ENCODE peak calls at places on chromosomes 1 and 21, in four cellular contexts. C is left ventricle myocardium inferior, M is bronchial epithelial cell, T is A549. R is an unnamed sample.

GRCh38 chr1:189987509-189987908 is 490.2 kb downstream of the BRINP3 start:
- DNase-seq in M (no peak), C (no peak), T (no peak), R (no peak)

GRCh38 chr1:77467741-77468140 is 185.9 kb downstream of the AK5 start:
- DNase-seq in T (no peak), C (no peak), M (peak; percentile 5), R (peak; percentile 19)

GRCh38 chr1:24786191-24786590 is 40.9 kb downstream of the CLIC4 start:
- DNase-seq in C (no peak), M (peak; percentile 64), T (no peak), R (peak; percentile 63)

GRCh38 chr21:44800103-44800502 is 1.5 kb downstream of the UBE2G2 start:
- DNase-seq in C (no peak), T (no peak), M (peak; percentile 50), R (peak; percentile 74)

GRCh38 chr1:109089242-109090015 is 1.1 kb upstream of the TMEM167B start:
- DNase-seq in M (peak; percentile 69), C (peak; percentile 58), T (peak; percentile 70), R (peak; percentile 74)

GRCh38 chr1:6948861-6949260 is 163.6 kb downstream of the CAMTA1 start:
- DNase-seq in C (no peak), T (no peak), M (peak; percentile 54), R (peak; percentile 30)

GRCh38 chr21:42381347-42381984 is 14.4 kb downstream of the TMPRSS3 start:
- DNase-seq in C (no peak), M (peak; percentile 63), T (peak; percentile 26), R (peak; percentile 67)

GRCh38 chr1:27669876-27670275 is 2.1 kb downstream of the IFI6 start:
- DNase-seq in M (no peak), T (no peak), C (no peak), R (no peak)

GRCh38 chr21:39575778-39576177 is 37.0 kb upstream of the B3GALT5 start:
- DNase-seq in C (no peak), T (no peak), M (peak; percentile 60), R (peak; percentile 20)

GRCh38 chr1:54081306-54082270 is 28.2 kb downstream of the TCEANC2 start:
- DNase-seq in C (peak; percentile 36), M (peak; percentile 92), T (peak; percentile 50), R (peak; percentile 95)

GRCh38 chr1:98523256-98523655 is 138.3 kb upstream of the SNX7 start:
- DNase-seq in M (peak; percentile 1), C (no peak), T (no peak), R (no peak)

GRCh38 chr1:102434421-102434820 is 437.7 kb upstream of the OLFM3 start:
- DNase-seq in M (no peak), T (no peak), C (no peak), R (peak; percentile 5)

GRCh38 chr1:96772972-96773371 is 51.4 kb downstream of the PTBP2 start:
- DNase-seq in M (no peak), T (no peak), C (no peak), R (no peak)

GRCh38 chr1:202805886-202806511 is 2.2 kb downstream of the KDM5B start:
- DNase-seq in T (no peak), C (no peak), M (peak; percentile 41), R (peak; percentile 41)

GRCh38 chr1:92762355-92762754 is 22.6 kb downstream of the EVI5 start:
- DNase-seq in M (no peak), T (no peak), C (no peak), R (no peak)

GRCh38 chr1:95126366-95126765 is 9.2 kb downstream of the TLCD4 start:
- DNase-seq in C (no peak), T (no peak), M (no peak), R (no peak)

GRCh38 chr1:228258486-228258885 is 50.6 kb downstream of the OBSCN start:
- DNase-seq in C (no peak), M (no peak), T (no peak), R (no peak)

GRCh38 chr1:228259951-228260350 is 52.1 kb downstream of the OBSCN start:
- DNase-seq in M (no peak), T (no peak), C (no peak), R (peak; percentile 9)

GRCh38 chr1:228261706-228262105 is 53.9 kb downstream of the OBSCN start:
- DNase-seq in C (no peak), T (no peak), M (no peak), R (no peak)

GRCh38 chr1:228256626-228257375 is 49.0 kb downstream of the OBSCN start:
- DNase-seq in T (no peak), M (no peak), C (no peak), R (no peak)

DNA sequence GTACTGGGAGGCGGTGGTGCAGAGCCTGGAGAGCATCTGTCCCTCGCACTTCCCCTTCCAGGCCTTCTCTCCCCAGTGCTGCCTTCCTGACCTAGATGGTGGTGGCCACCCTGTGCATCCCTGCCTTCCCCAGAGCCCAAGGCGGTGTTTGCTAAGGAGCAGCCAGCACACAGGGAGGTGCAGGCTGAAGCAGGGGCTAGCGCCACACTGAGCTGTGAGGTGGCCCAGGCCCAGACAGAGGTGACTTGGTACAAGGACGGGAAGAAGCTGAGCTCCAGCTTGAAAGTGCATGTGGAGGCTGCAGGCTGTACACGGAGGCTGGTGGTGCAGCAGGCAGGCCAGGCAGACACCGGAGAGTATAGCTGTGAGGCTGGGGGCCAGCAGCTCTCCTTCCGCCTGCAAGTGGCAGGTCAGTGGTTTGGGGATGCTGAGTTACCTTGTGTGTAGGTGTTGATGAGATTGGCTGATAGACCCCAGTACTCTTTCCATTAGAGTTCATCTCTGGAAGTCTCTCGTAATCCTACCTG is 51.6 kb downstream of the OBSCN start:
- DNase-seq in C (no peak), T (no peak), M (no peak), R (no peak)
- TF ChIP-seq CTCF in C (no peak), T (no peak), M (no peak), R (no peak)

GRCh38 chr1:234994411-234995295 is 134.0 kb downstream of the TOMM20 start:
- DNase-seq in C (no peak), T (no peak), M (no peak), R (no peak)

GRCh38 chr1:234998174-234998741 is 130.4 kb downstream of the TOMM20 start:
- DNase-seq in C (peak; percentile 70), M (peak; percentile 100), T (peak; percentile 40), R (peak; percentile 98)

GRCh38 chr1:234996245-234996757 is 132.3 kb downstream of the TOMM20 start:
- DNase-seq in T (no peak), C (no peak), M (no peak), R (no peak)

GRCh38 chr1:234999513-234999940 is 129.1 kb downstream of the TOMM20 start:
- DNase-seq in C (no peak), T (no peak), M (no peak), R (no peak)

DNA sequence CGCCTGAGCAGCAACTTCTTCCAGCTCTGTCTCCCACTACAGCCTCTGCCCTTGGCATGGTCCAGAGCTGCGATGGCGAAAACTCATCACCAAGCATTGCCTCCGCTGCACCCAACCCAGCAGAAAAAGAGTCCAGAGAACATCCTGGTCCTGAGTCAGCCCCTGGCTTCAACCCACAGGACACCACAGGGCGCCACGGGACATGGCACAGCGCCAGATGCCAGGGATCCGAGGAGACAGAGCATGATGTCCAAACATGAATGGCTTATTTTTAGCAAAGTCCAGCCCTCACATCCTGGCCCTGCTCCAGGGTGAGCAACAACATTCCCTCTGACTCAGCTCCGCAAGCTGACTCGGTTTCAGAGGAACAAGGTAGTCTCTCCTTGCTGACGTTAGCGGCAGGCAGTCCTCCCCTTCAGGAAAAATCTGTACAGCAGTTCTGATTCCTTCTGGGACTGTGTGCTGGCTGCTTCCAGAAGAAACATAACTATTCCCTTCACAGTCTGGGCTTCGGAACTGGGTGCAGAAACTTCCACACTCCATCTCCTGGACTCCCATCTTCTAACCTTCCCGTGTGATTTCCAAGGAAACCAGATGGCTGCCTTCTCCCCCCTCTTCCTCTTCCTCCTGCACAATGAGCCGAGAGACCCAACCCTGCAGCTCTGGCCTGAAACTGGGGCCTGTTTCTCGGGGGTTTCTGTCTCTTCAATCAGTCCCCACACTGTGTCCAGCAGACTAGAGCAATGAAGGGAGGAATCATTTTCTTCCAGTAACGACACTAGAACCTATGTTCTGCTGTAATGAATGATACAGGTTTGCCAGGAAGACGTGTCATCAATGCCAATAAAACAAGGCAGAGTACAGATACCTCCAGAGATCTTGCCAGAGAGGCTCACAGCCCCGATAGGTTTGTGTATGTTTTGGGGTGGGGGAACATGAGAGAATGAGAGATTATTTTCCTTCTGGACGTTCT is 131.2 kb downstream of the TOMM20 start:
- DNase-seq in T (peak; percentile 98), M (peak; percentile 100), C (peak; percentile 98), R (peak; percentile 100)
- H3K4me3 ChIP-seq in T (no peak overlapping the region), M (no peak overlapping the region), C (peak overlapping the region; percentile 52), R (no peak overlapping the region)

DNA sequence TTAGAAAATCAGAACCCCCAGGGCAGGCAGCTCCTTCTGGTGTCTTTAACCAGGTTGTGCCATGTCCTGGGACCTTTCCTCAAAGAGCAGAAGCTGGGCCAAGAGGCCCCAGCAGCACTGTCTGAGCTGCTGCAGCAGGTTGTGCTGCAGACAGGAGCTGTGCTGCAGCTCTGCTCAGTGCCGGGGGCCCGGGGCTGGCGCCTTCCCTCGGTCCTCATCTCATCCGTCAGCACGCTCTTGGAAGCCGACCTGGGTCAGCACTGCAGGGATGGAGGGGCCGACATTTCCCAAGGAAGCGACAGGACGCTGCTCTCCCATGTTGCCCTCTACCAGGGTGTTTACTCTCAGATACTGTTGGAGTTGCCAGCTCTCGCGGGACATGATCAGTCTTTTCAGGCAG is 11.7 kb downstream of the URB2 start:
- DNase-seq in T (no peak), C (no peak), M (no peak), R (no peak)
- TF ChIP-seq CTCF in T (no peak), C (no peak), M (no peak), R (no peak)

DNA sequence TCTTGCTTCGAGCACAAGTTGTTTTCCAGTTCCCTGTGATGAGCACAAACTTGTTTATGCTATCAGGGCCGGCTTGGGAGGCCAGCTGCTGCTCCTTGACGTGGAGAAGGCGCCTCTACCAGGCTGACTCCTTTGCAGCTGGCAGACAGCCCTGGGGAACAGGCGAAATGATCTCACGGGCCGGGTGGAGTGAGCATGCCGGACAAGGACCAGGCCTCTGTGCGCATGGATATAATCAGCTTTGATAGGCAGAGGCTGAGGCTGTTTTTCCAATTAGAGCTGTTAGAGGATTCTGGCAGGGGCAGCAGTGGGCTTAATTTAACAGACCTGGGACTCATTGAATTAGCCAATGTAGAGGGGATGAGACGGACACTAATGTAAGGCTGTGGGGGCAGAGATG is 38.9 kb downstream of the FAM163A start:
- DNase-seq in M (no peak), C (peak; percentile 76), T (no peak), R (no peak)
- H3K4me3 ChIP-seq in M (no peak overlapping the region), C (no peak overlapping the region), T (no peak overlapping the region), R (no peak overlapping the region)

GRCh38 chr1:100866901-100867206 is 27.8 kb downstream of the EXTL2 start:
- DNase-seq in M (no peak), T (no peak), C (no peak), R (no peak)

GRCh38 chr1:100862591-100862990 is 32.1 kb downstream of the EXTL2 start:
- DNase-seq in M (no peak), C (no peak), T (no peak), R (no peak)

GRCh38 chr1:100869996-100870395 is 24.6 kb downstream of the EXTL2 start:
- DNase-seq in M (no peak), C (no peak), T (no peak), R (no peak)

GRCh38 chr1:100866041-100866900 is 28.4 kb downstream of the EXTL2 start:
- DNase-seq in M (peak; percentile 42), C (no peak), T (peak; percentile 5), R (peak; percentile 48)

GRCh38 chr1:100868364-100868995 is 26.2 kb downstream of the EXTL2 start:
- DNase-seq in M (peak; percentile 47), T (no peak), C (no peak), R (peak; percentile 57)
- TF ChIP-seq CTCF in M (no peak), T (peak; percentile 73), C (peak; percentile 83), R (peak; percentile 36)